ENCODE peak calls at places on chromosomes 3 and 15, in ten cellular contexts. S, D, N, P, R, K, V, M, J and G are unnamed samples.

GRCh38 chr3:133620066-133620784 is 41.5 kb downstream of the TOPBP1 start:
- DNase-seq in K (peak), R (no peak), M (no peak), N (no peak), D (no peak), J (no peak), V (no peak), P (no peak), S (no peak), G (no peak)

GRCh38 chr3:9715764-9716437 is 12.3 kb downstream of the CPNE9 start:
- DNase-seq in N (peak), M (peak), S (peak), J (peak), D (peak), P (no peak), K (no peak), V (no peak), R (peak), G (no peak)

GRCh38 chr3:166177130-166177529 is 339.9 kb upstream of the BCHE start:
- DNase-seq in N (no peak), M (no peak), D (no peak), R (no peak), S (no peak), K (no peak), J (no peak), P (no peak), V (no peak), G (no peak)

GRCh38 chr3:61871646-61872045 is 310.3 kb downstream of the PTPRG start:
- DNase-seq in K (no peak), N (no peak), S (no peak), P (no peak), R (no peak), V (no peak), J (no peak), M (no peak), D (no peak), G (no peak)

GRCh38 chr15:59260090-59260489 is 53.4 kb downstream of the LDHAL6B start:
- DNase-seq in R (no peak), J (no peak), D (no peak), P (no peak), K (no peak), S (no peak), M (peak), V (no peak), N (no peak), G (no peak)

GRCh38 chr3:127961963-127962362 is 46.9 kb downstream of the KBTBD12 start:
- DNase-seq in D (no peak), R (peak), K (no peak), M (no peak), J (no peak), P (no peak), N (peak), S (no peak), V (no peak), G (no peak)

GRCh38 chr3:131907809-131908208 is 127.0 kb downstream of the CPNE4 start:
- DNase-seq in D (peak), N (no peak), M (no peak), K (no peak), R (no peak), S (no peak), J (no peak), V (no peak), P (peak), G (no peak)

GRCh38 chr3:59313365-59313764 is 263.5 kb upstream of the CFAP20DC start:
- DNase-seq in V (peak), D (peak), R (no peak), S (peak), P (no peak), J (no peak), N (peak), M (peak), K (peak), G (peak)

GRCh38 chr15:71612066-71612715 is 198.2 kb upstream of the NR2E3 start:
- DNase-seq in S (no peak), J (no peak), V (no peak), N (no peak), D (peak), P (no peak), M (no peak), K (no peak), R (no peak), G (no peak)

GRCh38 chr3:14253022-14253761 is 74.6 kb downstream of the LSM3 start:
- DNase-seq in V (no peak), P (no peak), J (peak), S (no peak), N (no peak), K (no peak), R (peak), M (no peak), D (no peak), G (no peak)

GRCh38 chr3:190701096-190701532 is 161.4 kb downstream of the GMNC start:
- DNase-seq in N (peak), J (peak), K (peak), P (peak), D (peak), M (peak), V (no peak), R (peak), S (peak), G (no peak)

GRCh38 chr15:89119489-89120478 is 31.5 kb downstream of the ABHD2 start:
- DNase-seq in R (no peak), N (peak), V (no peak), K (no peak), J (no peak), S (no peak), D (peak), M (no peak), P (no peak), G (no peak)

GRCh38 chr3:112894258-112894657 is 47.6 kb upstream of the CD200R1L start:
- DNase-seq in V (no peak), M (no peak), N (no peak), S (no peak), J (no peak), D (peak), K (no peak), P (no peak), R (no peak), G (no peak)

GRCh38 chr3:198081421-198081844 is 121.4 kb downstream of the LMLN start:
- DNase-seq in K (no peak), J (no peak), D (no peak), N (no peak), P (no peak), M (no peak), V (no peak), R (no peak), S (no peak), G (no peak)